ENCODE peak calls at places on chromosomes 5 and 9, in six cellular contexts. One of them, this sample, is unnamed.

GRCh38 chr5:134614461-134615085 is 18.1 kb downstream of the SAR1B start:
- DNase-seq in uterus: no peak
- DNase-seq in foreskin fibroblast: no peak
- DNase-seq in fibroblast of mammary gland: no peak
- DNase-seq in kidney epithelial cell: no peak
- DNase-seq in epithelial cell of esophagus: no peak
- DNase-seq in this sample: peak; percentile 4

GRCh38 chr5:38793099-38793498 is 52.7 kb upstream of the OSMR start:
- DNase-seq in uterus: no peak
- DNase-seq in foreskin fibroblast: no peak
- DNase-seq in fibroblast of mammary gland: no peak
- DNase-seq in kidney epithelial cell: no peak
- DNase-seq in epithelial cell of esophagus: no peak
- DNase-seq in this sample: no peak

GRCh38 chr9:129610473-129611301 is 10.2 kb downstream of the C9orf50 start:
- DNase-seq in uterus: peak; percentile 78
- DNase-seq in foreskin fibroblast: peak; percentile 85
- DNase-seq in fibroblast of mammary gland: no peak
- DNase-seq in kidney epithelial cell: no peak
- DNase-seq in epithelial cell of esophagus: peak; percentile 55
- DNase-seq in this sample: peak; percentile 83

GRCh38 chr5:610011-610743 is 2.0 kb upstream of the CEP72 start:
- DNase-seq in uterus: no peak
- DNase-seq in foreskin fibroblast: no peak
- DNase-seq in fibroblast of mammary gland: no peak
- DNase-seq in kidney epithelial cell: no peak
- DNase-seq in epithelial cell of esophagus: no peak
- DNase-seq in this sample: peak; percentile 7

GRCh38 chr9:132023409-132024180 is 56.1 kb downstream of the MED27 start:
- DNase-seq in uterus: no peak
- DNase-seq in foreskin fibroblast: no peak
- DNase-seq in fibroblast of mammary gland: no peak
- DNase-seq in kidney epithelial cell: no peak
- DNase-seq in epithelial cell of esophagus: no peak
- DNase-seq in this sample: no peak

GRCh38 chr5:135207866-135208265 is 173.8 kb upstream of the PITX1 start:
- DNase-seq in uterus: no peak
- DNase-seq in foreskin fibroblast: peak; percentile 13
- DNase-seq in fibroblast of mammary gland: no peak
- DNase-seq in kidney epithelial cell: no peak
- DNase-seq in epithelial cell of esophagus: no peak
- DNase-seq in this sample: peak; percentile 4

GRCh38 chr9:1972672-1973071 is 42.5 kb upstream of the SMARCA2 start:
- DNase-seq in uterus: no peak
- DNase-seq in foreskin fibroblast: no peak
- DNase-seq in fibroblast of mammary gland: no peak
- DNase-seq in kidney epithelial cell: no peak
- DNase-seq in epithelial cell of esophagus: no peak
- DNase-seq in this sample: no peak

GRCh38 chr9:137050570-137050969 is 3.3 kb downstream of the ENTPD2 start:
- DNase-seq in uterus: no peak
- DNase-seq in foreskin fibroblast: no peak
- DNase-seq in fibroblast of mammary gland: no peak
- DNase-seq in kidney epithelial cell: no peak
- DNase-seq in epithelial cell of esophagus: peak; percentile 24
- DNase-seq in this sample: no peak

GRCh38 chr9:129357773-129358250 is 179.8 kb upstream of the IER5L start:
- DNase-seq in uterus: no peak
- DNase-seq in foreskin fibroblast: no peak
- DNase-seq in fibroblast of mammary gland: no peak
- DNase-seq in kidney epithelial cell: no peak
- DNase-seq in epithelial cell of esophagus: no peak
- DNase-seq in this sample: no peak

GRCh38 chr9:130344366-130344765 is 78.8 kb downstream of the HMCN2 start:
- DNase-seq in uterus: no peak
- DNase-seq in foreskin fibroblast: no peak
- DNase-seq in fibroblast of mammary gland: no peak
- DNase-seq in kidney epithelial cell: no peak
- DNase-seq in epithelial cell of esophagus: no peak
- DNase-seq in this sample: no peak

GRCh38 chr9:17625644-17626388 is 47.0 kb downstream of the SH3GL2 start:
- DNase-seq in uterus: no peak
- DNase-seq in foreskin fibroblast: no peak
- DNase-seq in fibroblast of mammary gland: no peak
- DNase-seq in kidney epithelial cell: peak; percentile 14
- DNase-seq in epithelial cell of esophagus: peak; percentile 49
- DNase-seq in this sample: peak; percentile 29

GRCh38 chr5:27241564-27242257 is 203.3 kb upstream of the CDH9 start:
- DNase-seq in uterus: no peak
- DNase-seq in foreskin fibroblast: peak; percentile 40
- DNase-seq in fibroblast of mammary gland: peak; percentile 98
- DNase-seq in kidney epithelial cell: peak; percentile 97
- DNase-seq in epithelial cell of esophagus: peak; percentile 93
- DNase-seq in this sample: no peak

GRCh38 chr9:123927625-123928308 is 2.2 kb downstream of the DENND1A start:
- DNase-seq in uterus: no peak
- DNase-seq in foreskin fibroblast: peak; percentile 57
- DNase-seq in fibroblast of mammary gland: peak; percentile 69
- DNase-seq in kidney epithelial cell: no peak
- DNase-seq in epithelial cell of esophagus: peak; percentile 50
- DNase-seq in this sample: peak; percentile 52

GRCh38 chr9:123929870-123930831 is at the start of gene DENND1A:
- DNase-seq in uterus: peak; percentile 86
- DNase-seq in foreskin fibroblast: peak; percentile 97
- DNase-seq in fibroblast of mammary gland: peak; percentile 79
- DNase-seq in kidney epithelial cell: peak; percentile 32
- DNase-seq in epithelial cell of esophagus: peak; percentile 86
- DNase-seq in this sample: peak; percentile 93

GRCh38 chr9:123929177-123929869 is 603 bp downstream of the DENND1A start:
- DNase-seq in uterus: peak; percentile 22
- DNase-seq in foreskin fibroblast: peak; percentile 33
- DNase-seq in fibroblast of mammary gland: no peak
- DNase-seq in kidney epithelial cell: no peak
- DNase-seq in epithelial cell of esophagus: no peak
- DNase-seq in this sample: peak; percentile 60

GRCh38 chr9:123926986-123927385 is 2.9 kb downstream of the DENND1A start:
- DNase-seq in uterus: no peak
- DNase-seq in foreskin fibroblast: no peak
- DNase-seq in fibroblast of mammary gland: no peak
- DNase-seq in kidney epithelial cell: no peak
- DNase-seq in epithelial cell of esophagus: no peak
- DNase-seq in this sample: no peak

DNA sequence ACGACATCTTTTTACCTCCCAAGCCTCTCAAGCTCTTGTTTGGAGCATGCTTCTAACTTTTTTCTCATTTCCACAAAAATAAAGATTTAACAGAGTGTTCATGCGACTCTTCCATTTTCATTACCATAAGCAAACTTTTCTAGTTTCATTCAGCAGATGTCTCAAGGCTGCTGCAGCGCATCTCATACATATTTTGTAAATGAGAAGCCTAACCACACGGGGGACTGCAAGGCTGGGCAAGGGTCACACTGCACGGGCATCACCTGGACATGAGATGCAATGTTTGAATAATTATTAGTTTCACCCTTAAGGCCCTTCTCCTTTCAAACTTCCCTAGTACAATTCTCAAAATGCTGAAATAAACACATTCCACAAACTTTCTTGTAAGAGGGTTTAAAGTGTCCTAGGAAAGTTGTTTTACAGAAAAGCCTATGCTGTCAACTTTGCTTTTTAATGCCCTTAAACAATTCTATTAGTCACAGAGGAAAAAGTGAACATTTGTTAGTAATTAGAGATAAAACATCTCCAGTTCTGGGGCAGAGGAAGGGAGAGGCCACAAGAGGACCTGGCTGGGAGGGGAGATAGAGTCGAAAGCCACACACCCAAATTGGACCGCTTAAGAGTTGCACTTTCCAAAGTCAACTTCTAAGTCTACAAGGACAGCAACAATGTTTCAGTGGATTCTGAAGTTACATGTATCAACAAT is 1.3 kb downstream of the DENND1A start:
- DNase-seq in uterus: no peak
- DNase-seq in foreskin fibroblast: peak; percentile 79
- DNase-seq in fibroblast of mammary gland: peak; percentile 69
- DNase-seq in kidney epithelial cell: no peak
- DNase-seq in epithelial cell of esophagus: no peak
- DNase-seq in this sample: peak; percentile 36
- TF ChIP-seq CTCF in uterus: no peak
- TF ChIP-seq CTCF in foreskin fibroblast: no peak
- TF ChIP-seq CTCF in fibroblast of mammary gland: no peak
- TF ChIP-seq CTCF in kidney epithelial cell: no peak
- TF ChIP-seq CTCF in epithelial cell of esophagus: no peak
- TF ChIP-seq CTCF in this sample: no peak

GRCh38 chr9:5628183-5628529 is 751 bp upstream of the RIC1 start:
- DNase-seq in uterus: no peak
- DNase-seq in foreskin fibroblast: no peak
- DNase-seq in fibroblast of mammary gland: no peak
- DNase-seq in kidney epithelial cell: no peak
- DNase-seq in epithelial cell of esophagus: no peak
- DNase-seq in this sample: no peak

GRCh38 chr9:5624655-5625054 is 4.3 kb upstream of the RIC1 start:
- DNase-seq in uterus: no peak
- DNase-seq in foreskin fibroblast: no peak
- DNase-seq in fibroblast of mammary gland: no peak
- DNase-seq in kidney epithelial cell: no peak
- DNase-seq in epithelial cell of esophagus: no peak
- DNase-seq in this sample: no peak

GRCh38 chr9:5628530-5629311 is at the start of gene RIC1:
- DNase-seq in uterus: peak; percentile 91
- DNase-seq in foreskin fibroblast: peak; percentile 98
- DNase-seq in fibroblast of mammary gland: peak; percentile 86
- DNase-seq in kidney epithelial cell: peak; percentile 71
- DNase-seq in epithelial cell of esophagus: peak; percentile 95
- DNase-seq in this sample: peak; percentile 92

GRCh38 chr9:5625916-5626315 is 3.0 kb upstream of the RIC1 start:
- DNase-seq in uterus: no peak
- DNase-seq in foreskin fibroblast: no peak
- DNase-seq in fibroblast of mammary gland: no peak
- DNase-seq in kidney epithelial cell: no peak
- DNase-seq in epithelial cell of esophagus: no peak
- DNase-seq in this sample: no peak

DNA sequence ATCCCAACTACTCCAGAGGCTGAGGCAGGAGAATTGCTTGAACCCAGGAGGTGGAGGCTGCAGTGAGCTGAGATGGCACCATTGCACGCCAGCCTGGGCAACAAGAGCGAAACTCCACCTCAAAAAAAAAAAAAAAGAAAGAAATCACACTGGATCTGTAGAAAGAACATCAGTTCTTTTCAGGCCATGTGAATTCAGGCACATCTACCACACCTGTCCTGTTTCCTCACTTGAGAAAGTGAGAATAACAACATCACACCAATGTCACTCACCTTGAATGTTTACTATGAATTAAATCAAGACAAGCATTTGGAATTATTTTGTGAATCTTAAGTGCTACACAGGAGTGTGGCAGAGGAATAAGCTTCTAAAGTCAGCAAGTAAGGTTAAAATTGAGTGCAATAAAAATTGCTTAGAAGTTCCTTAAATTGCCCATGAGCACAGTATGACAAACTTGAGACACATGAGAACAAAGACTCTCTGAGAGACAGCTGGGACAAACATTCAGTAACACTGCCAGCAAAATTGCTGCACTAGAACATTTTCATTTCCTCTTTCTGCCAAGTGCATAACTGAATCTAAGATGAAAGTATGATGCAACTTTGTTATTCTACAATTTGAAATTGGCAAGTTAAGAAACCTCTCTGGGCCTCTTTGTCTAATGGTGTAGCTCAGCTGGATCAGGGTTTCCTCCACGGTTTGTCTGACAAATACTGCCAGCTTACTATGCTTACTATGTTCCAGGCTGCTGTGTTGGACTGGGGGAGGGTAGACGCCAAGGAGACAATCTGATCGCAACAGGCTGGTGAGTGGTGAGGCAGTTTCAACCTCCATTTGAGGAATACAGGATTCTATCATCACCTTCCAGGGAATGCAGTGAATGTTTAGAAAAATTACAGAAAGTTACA is 1.9 kb upstream of the RIC1 start:
- DNase-seq in uterus: no peak
- DNase-seq in foreskin fibroblast: peak; percentile 86
- DNase-seq in fibroblast of mammary gland: peak; percentile 86
- DNase-seq in kidney epithelial cell: peak; percentile 35
- DNase-seq in epithelial cell of esophagus: peak; percentile 74
- DNase-seq in this sample: peak; percentile 55
- H3K4me3 ChIP-seq in uterus: no peak overlapping the region
- H3K4me3 ChIP-seq in foreskin fibroblast: peak overlapping the region; percentile 96
- H3K4me3 ChIP-seq in fibroblast of mammary gland: peak overlapping the region; percentile 25
- H3K4me3 ChIP-seq in kidney epithelial cell: peak overlapping the region; percentile 6
- H3K4me3 ChIP-seq in epithelial cell of esophagus: peak overlapping the region; percentile 64
- H3K4me3 ChIP-seq in this sample: peak overlapping the region; percentile 95

DNA sequence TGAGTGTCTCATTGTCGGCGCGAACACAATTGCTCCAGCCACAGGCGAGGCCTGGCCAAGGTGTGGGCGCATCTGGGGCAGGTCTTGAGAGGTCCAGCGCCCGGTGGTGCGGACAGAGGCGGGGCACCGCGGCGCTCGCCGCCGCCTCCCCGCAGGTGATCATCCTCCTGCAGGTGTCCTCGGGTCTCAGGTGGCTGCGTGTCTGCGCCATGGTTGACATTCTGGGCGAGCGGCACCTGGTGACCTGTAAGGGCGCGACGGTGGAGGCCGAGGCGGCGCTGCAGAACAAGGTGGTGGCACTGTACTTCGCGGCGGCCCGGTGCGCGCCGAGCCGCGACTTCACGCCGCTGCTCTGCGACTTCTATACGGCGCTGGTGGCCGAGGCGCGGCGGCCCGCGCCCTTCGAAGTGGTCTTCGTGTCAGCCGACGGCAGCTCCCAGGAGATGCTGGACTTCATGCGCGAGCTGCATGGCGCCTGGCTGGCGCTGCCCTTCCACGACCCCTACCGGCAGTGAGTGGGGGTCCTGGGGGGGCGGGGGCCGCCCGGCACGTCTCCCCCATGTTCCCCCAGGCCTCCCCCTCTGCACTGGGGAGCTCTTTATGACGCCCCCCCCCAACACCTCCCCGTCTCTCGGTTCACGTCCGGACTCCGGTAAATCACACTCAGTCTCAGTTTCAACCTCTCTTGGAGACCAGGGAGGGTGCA is 401 bp downstream of the NXNL2 start:
- DNase-seq in uterus: no peak
- DNase-seq in foreskin fibroblast: peak; percentile 37
- DNase-seq in fibroblast of mammary gland: no peak
- DNase-seq in kidney epithelial cell: no peak
- DNase-seq in epithelial cell of esophagus: no peak
- DNase-seq in this sample: peak; percentile 35
- TF ChIP-seq CTCF in uterus: no peak
- TF ChIP-seq CTCF in foreskin fibroblast: no peak
- TF ChIP-seq CTCF in fibroblast of mammary gland: no peak
- TF ChIP-seq CTCF in kidney epithelial cell: peak; percentile 39
- TF ChIP-seq CTCF in epithelial cell of esophagus: no peak
- TF ChIP-seq CTCF in this sample: no peak

GRCh38 chr9:6489099-6489498 is 76.1 kb downstream of the UHRF2 start:
- DNase-seq in uterus: no peak
- DNase-seq in foreskin fibroblast: no peak
- DNase-seq in fibroblast of mammary gland: no peak
- DNase-seq in kidney epithelial cell: no peak
- DNase-seq in epithelial cell of esophagus: no peak
- DNase-seq in this sample: no peak

GRCh38 chr9:6495484-6495883 is 82.5 kb downstream of the UHRF2 start:
- DNase-seq in uterus: no peak
- DNase-seq in foreskin fibroblast: no peak
- DNase-seq in fibroblast of mammary gland: no peak
- DNase-seq in kidney epithelial cell: no peak
- DNase-seq in epithelial cell of esophagus: peak; percentile 36
- DNase-seq in this sample: no peak

GRCh38 chr9:6488395-6488794 is 75.4 kb downstream of the UHRF2 start:
- DNase-seq in uterus: no peak
- DNase-seq in foreskin fibroblast: no peak
- DNase-seq in fibroblast of mammary gland: no peak
- DNase-seq in kidney epithelial cell: no peak
- DNase-seq in epithelial cell of esophagus: no peak
- DNase-seq in this sample: no peak

GRCh38 chr9:6490863-6491262 is 77.9 kb downstream of the UHRF2 start:
- DNase-seq in uterus: no peak
- DNase-seq in foreskin fibroblast: no peak
- DNase-seq in fibroblast of mammary gland: no peak
- DNase-seq in kidney epithelial cell: no peak
- DNase-seq in epithelial cell of esophagus: no peak
- DNase-seq in this sample: no peak
- H3K4me3 ChIP-seq in uterus: no peak overlapping the region
- H3K4me3 ChIP-seq in foreskin fibroblast: no peak overlapping the region
- H3K4me3 ChIP-seq in fibroblast of mammary gland: no peak overlapping the region
- H3K4me3 ChIP-seq in kidney epithelial cell: no peak overlapping the region
- H3K4me3 ChIP-seq in epithelial cell of esophagus: no peak overlapping the region
- H3K4me3 ChIP-seq in this sample: no peak overlapping the region